ENCODE peak calls at places on chromosomes 2 and 18, in ten cellular contexts. One of them, this sample, is unnamed.

GRCh38 chr2:71071681-71072398 is 3.4 kb downstream of the NAGK start:
- DNase-seq in neural progenitor cell: no peak
- DNase-seq in mammary epithelial cell: peak; percentile 40
- DNase-seq in neuronal stem cell: no peak
- DNase-seq in IMR-90: no peak
- DNase-seq in astrocyte: no peak
- DNase-seq in mesenchymal stem cell: no peak
- DNase-seq in SK-N-SH: no peak
- DNase-seq in kidney: no peak
- DNase-seq in mesendoderm: no peak
- DNase-seq in this sample: peak; percentile 91

GRCh38 chr2:150020221-150020620 is 432.6 kb upstream of the MMADHC start:
- DNase-seq in mammary epithelial cell: no peak
- DNase-seq in mesendoderm: no peak
- DNase-seq in IMR-90: no peak
- DNase-seq in neuronal stem cell: no peak
- DNase-seq in kidney: no peak
- DNase-seq in mesenchymal stem cell: no peak
- DNase-seq in neural progenitor cell: no peak
- DNase-seq in SK-N-SH: no peak
- DNase-seq in astrocyte: no peak
- DNase-seq in this sample: no peak

GRCh38 chr2:85468096-85468703 is 49.7 kb downstream of the SH2D6 start:
- DNase-seq in mammary epithelial cell: no peak
- DNase-seq in neural progenitor cell: no peak
- DNase-seq in mesenchymal stem cell: no peak
- DNase-seq in IMR-90: no peak
- DNase-seq in neuronal stem cell: no peak
- DNase-seq in astrocyte: no peak
- DNase-seq in SK-N-SH: no peak
- DNase-seq in kidney: no peak
- DNase-seq in mesendoderm: no peak
- DNase-seq in this sample: no peak

GRCh38 chr2:216555274-216555673 is 56.6 kb downstream of the RPL37A start:
- DNase-seq in astrocyte: peak; percentile 33
- DNase-seq in mesendoderm: no peak
- DNase-seq in neural progenitor cell: no peak
- DNase-seq in kidney: peak; percentile 73
- DNase-seq in mammary epithelial cell: peak; percentile 53
- DNase-seq in neuronal stem cell: no peak
- DNase-seq in IMR-90: no peak
- DNase-seq in SK-N-SH: no peak
- DNase-seq in mesenchymal stem cell: no peak
- DNase-seq in this sample: peak; percentile 63

GRCh38 chr18:9720327-9720726 is 12.2 kb downstream of the RAB31 start:
- DNase-seq in neural progenitor cell: no peak
- DNase-seq in astrocyte: no peak
- DNase-seq in SK-N-SH: no peak
- DNase-seq in kidney: no peak
- DNase-seq in mesenchymal stem cell: no peak
- DNase-seq in mammary epithelial cell: no peak
- DNase-seq in IMR-90: no peak
- DNase-seq in neuronal stem cell: no peak
- DNase-seq in mesendoderm: no peak
- DNase-seq in this sample: no peak

GRCh38 chr2:11907178-11907577 is 160.7 kb downstream of the LPIN1 start:
- DNase-seq in astrocyte: no peak
- DNase-seq in neuronal stem cell: no peak
- DNase-seq in mammary epithelial cell: no peak
- DNase-seq in kidney: no peak
- DNase-seq in mesenchymal stem cell: no peak
- DNase-seq in mesendoderm: no peak
- DNase-seq in IMR-90: no peak
- DNase-seq in neural progenitor cell: no peak
- DNase-seq in SK-N-SH: no peak
- DNase-seq in this sample: no peak

GRCh38 chr2:95383635-95384027 is 18.9 kb upstream of the FAHD2A start:
- DNase-seq in IMR-90: no peak
- DNase-seq in kidney: no peak
- DNase-seq in astrocyte: no peak
- DNase-seq in mammary epithelial cell: no peak
- DNase-seq in SK-N-SH: no peak
- DNase-seq in mesenchymal stem cell: no peak
- DNase-seq in neural progenitor cell: no peak
- DNase-seq in mesendoderm: no peak
- DNase-seq in neuronal stem cell: no peak
- DNase-seq in this sample: no peak

GRCh38 chr2:11701206-11701605 is 31.2 kb upstream of the NTSR2 start:
- DNase-seq in mesendoderm: no peak
- DNase-seq in neuronal stem cell: no peak
- DNase-seq in SK-N-SH: no peak
- DNase-seq in mammary epithelial cell: no peak
- DNase-seq in IMR-90: no peak
- DNase-seq in astrocyte: no peak
- DNase-seq in mesenchymal stem cell: no peak
- DNase-seq in kidney: no peak
- DNase-seq in neural progenitor cell: no peak
- DNase-seq in this sample: no peak

GRCh38 chr2:240919161-240919781 is 13.1 kb downstream of the CROCC2 start:
- DNase-seq in neuronal stem cell: no peak
- DNase-seq in astrocyte: no peak
- DNase-seq in mammary epithelial cell: no peak
- DNase-seq in neural progenitor cell: no peak
- DNase-seq in mesendoderm: no peak
- DNase-seq in mesenchymal stem cell: no peak
- DNase-seq in SK-N-SH: peak; percentile 34
- DNase-seq in IMR-90: no peak
- DNase-seq in kidney: peak; percentile 68
- DNase-seq in this sample: no peak

GRCh38 chr2:240919786-240920782 is 13.9 kb downstream of the CROCC2 start:
- DNase-seq in kidney: peak; percentile 64
- DNase-seq in IMR-90: no peak
- DNase-seq in neuronal stem cell: no peak
- DNase-seq in neural progenitor cell: no peak
- DNase-seq in mammary epithelial cell: no peak
- DNase-seq in astrocyte: no peak
- DNase-seq in mesendoderm: no peak
- DNase-seq in mesenchymal stem cell: no peak
- DNase-seq in SK-N-SH: peak; percentile 21
- DNase-seq in this sample: no peak

GRCh38 chr2:240922234-240922981 is 16.3 kb downstream of the CROCC2 start:
- DNase-seq in mammary epithelial cell: no peak
- DNase-seq in neuronal stem cell: no peak
- DNase-seq in astrocyte: no peak
- DNase-seq in mesenchymal stem cell: no peak
- DNase-seq in neural progenitor cell: no peak
- DNase-seq in mesendoderm: no peak
- DNase-seq in SK-N-SH: peak; percentile 30
- DNase-seq in IMR-90: no peak
- DNase-seq in kidney: peak; percentile 64
- DNase-seq in this sample: no peak

GRCh38 chr2:240921319-240922233 is 15.4 kb downstream of the CROCC2 start:
- DNase-seq in neuronal stem cell: no peak
- DNase-seq in IMR-90: peak; percentile 96
- DNase-seq in SK-N-SH: peak; percentile 25
- DNase-seq in mesendoderm: no peak
- DNase-seq in astrocyte: peak; percentile 96
- DNase-seq in neural progenitor cell: no peak
- DNase-seq in mesenchymal stem cell: peak; percentile 82
- DNase-seq in kidney: peak; percentile 75
- DNase-seq in mammary epithelial cell: peak; percentile 80
- DNase-seq in this sample: peak; percentile 71

GRCh38 chr2:240920783-240921231 is 14.7 kb downstream of the CROCC2 start:
- DNase-seq in SK-N-SH: peak; percentile 11
- DNase-seq in mesenchymal stem cell: no peak
- DNase-seq in IMR-90: no peak
- DNase-seq in mesendoderm: no peak
- DNase-seq in neuronal stem cell: no peak
- DNase-seq in neural progenitor cell: no peak
- DNase-seq in mammary epithelial cell: no peak
- DNase-seq in kidney: peak; percentile 58
- DNase-seq in astrocyte: no peak
- DNase-seq in this sample: no peak
- H3K4me1 ChIP-seq in SK-N-SH: peaks cover 7% of the 10 kb centered on the region
- H3K4me1 ChIP-seq in mesenchymal stem cell: peaks cover 44% of the 10 kb centered on the region
- H3K4me1 ChIP-seq in IMR-90: peaks cover 38% of the 10 kb centered on the region
- H3K4me1 ChIP-seq in mesendoderm: no peaks in the 10 kb centered on the region
- H3K4me1 ChIP-seq in neuronal stem cell: peaks cover 8% of the 10 kb centered on the region
- H3K4me1 ChIP-seq in neural progenitor cell: peaks cover 8% of the 10 kb centered on the region
- H3K4me1 ChIP-seq in mammary epithelial cell: peaks cover 22% of the 10 kb centered on the region
- H3K4me1 ChIP-seq in kidney: no peaks in the 10 kb centered on the region
- H3K4me1 ChIP-seq in astrocyte: peaks cover 33% of the 10 kb centered on the region
- H3K4me1 ChIP-seq in this sample: peaks cover 12% of the 10 kb centered on the region

DNA sequence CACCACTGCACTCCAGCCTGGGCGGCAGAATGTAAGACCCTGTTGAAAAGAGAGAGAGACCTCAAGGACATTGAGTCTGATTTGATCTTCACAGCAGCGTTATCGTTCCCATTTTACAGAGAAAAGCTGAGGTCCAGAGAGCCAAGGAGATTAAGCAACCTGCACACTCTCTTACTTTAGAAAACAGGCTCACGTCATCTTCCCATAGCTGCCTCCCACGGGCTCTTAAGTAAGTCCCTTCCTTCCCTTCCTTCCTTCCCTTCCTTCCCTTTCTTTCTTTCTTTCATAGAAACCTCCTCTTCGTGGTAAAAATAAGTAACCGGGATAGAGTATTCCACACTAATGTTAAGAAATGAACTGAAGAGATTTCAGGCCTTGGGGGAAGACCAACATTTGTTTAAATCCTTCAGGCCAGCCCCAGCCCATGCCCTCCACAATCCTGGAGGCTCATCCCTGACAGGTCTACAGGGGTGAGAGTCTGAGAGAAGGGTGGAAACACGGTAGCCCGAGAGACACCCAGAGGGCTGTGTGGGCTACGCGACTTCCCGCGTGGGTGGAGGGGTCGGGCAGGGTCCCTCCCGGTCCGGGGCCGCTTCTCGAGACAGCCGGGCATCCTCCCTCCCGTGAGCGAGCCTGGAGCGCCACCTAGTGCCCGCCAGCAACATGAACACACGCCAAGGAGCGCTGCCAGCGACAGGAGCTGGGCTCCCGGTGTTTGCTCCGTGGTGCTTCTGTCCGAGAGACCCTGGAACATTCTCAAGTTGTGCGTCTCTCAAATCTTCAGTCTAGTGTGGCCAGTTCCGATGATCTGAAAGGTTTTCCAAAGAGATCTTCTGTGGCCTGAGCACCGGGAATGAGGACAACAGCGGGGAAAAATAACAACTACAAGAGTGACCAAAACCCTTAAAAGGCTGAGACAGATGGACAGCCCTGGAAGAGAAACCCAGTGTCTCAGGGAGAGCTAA is 160.3 kb downstream of the INO80D start:
- DNase-seq in mesendoderm: peak; percentile 73
- DNase-seq in kidney: peak; percentile 91
- DNase-seq in neuronal stem cell: peak; percentile 77
- DNase-seq in mammary epithelial cell: peak; percentile 48
- DNase-seq in mesenchymal stem cell: peak; percentile 66
- DNase-seq in SK-N-SH: peak; percentile 88
- DNase-seq in astrocyte: peak; percentile 21
- DNase-seq in IMR-90: peak; percentile 51
- DNase-seq in neural progenitor cell: peak; percentile 87
- DNase-seq in this sample: peak; percentile 75
- H3K27ac ChIP-seq in mesendoderm: no peak overlapping the region
- H3K27ac ChIP-seq in kidney: no peak overlapping the region
- H3K27ac ChIP-seq in neuronal stem cell: no peak overlapping the region
- H3K27ac ChIP-seq in mammary epithelial cell: no peak overlapping the region
- H3K27ac ChIP-seq in mesenchymal stem cell: no peak overlapping the region
- H3K27ac ChIP-seq in SK-N-SH: no peak overlapping the region
- H3K27ac ChIP-seq in astrocyte: no peak overlapping the region
- H3K27ac ChIP-seq in IMR-90: no peak overlapping the region
- H3K27ac ChIP-seq in neural progenitor cell: no peak overlapping the region
- H3K27ac ChIP-seq in this sample: no peak overlapping the region

GRCh38 chr2:160402498-160402897 is 91.1 kb downstream of the RBMS1 start:
- DNase-seq in mesendoderm: no peak
- DNase-seq in mammary epithelial cell: no peak
- DNase-seq in SK-N-SH: no peak
- DNase-seq in mesenchymal stem cell: peak; percentile 71
- DNase-seq in IMR-90: no peak
- DNase-seq in neural progenitor cell: no peak
- DNase-seq in astrocyte: no peak
- DNase-seq in kidney: no peak
- DNase-seq in neuronal stem cell: no peak
- DNase-seq in this sample: no peak

GRCh38 chr2:160399880-160400279 is 93.7 kb downstream of the RBMS1 start:
- DNase-seq in IMR-90: no peak
- DNase-seq in neural progenitor cell: peak; percentile 13
- DNase-seq in neuronal stem cell: no peak
- DNase-seq in SK-N-SH: no peak
- DNase-seq in astrocyte: no peak
- DNase-seq in kidney: no peak
- DNase-seq in mammary epithelial cell: no peak
- DNase-seq in mesenchymal stem cell: no peak
- DNase-seq in mesendoderm: no peak
- DNase-seq in this sample: no peak

GRCh38 chr2:160405077-160405865 is 88.3 kb downstream of the RBMS1 start:
- DNase-seq in astrocyte: no peak
- DNase-seq in neural progenitor cell: peak; percentile 88
- DNase-seq in neuronal stem cell: peak; percentile 76
- DNase-seq in mesenchymal stem cell: no peak
- DNase-seq in SK-N-SH: no peak
- DNase-seq in mammary epithelial cell: no peak
- DNase-seq in IMR-90: no peak
- DNase-seq in mesendoderm: peak; percentile 71
- DNase-seq in kidney: no peak
- DNase-seq in this sample: no peak

GRCh38 chr2:160402997-160403979 is 90.3 kb downstream of the RBMS1 start:
- DNase-seq in neuronal stem cell: no peak
- DNase-seq in kidney: no peak
- DNase-seq in SK-N-SH: no peak
- DNase-seq in mesenchymal stem cell: peak; percentile 78
- DNase-seq in astrocyte: peak; percentile 79
- DNase-seq in IMR-90: peak; percentile 68
- DNase-seq in mesendoderm: peak; percentile 80
- DNase-seq in mammary epithelial cell: peak; percentile 71
- DNase-seq in neural progenitor cell: peak; percentile 57
- DNase-seq in this sample: no peak

DNA sequence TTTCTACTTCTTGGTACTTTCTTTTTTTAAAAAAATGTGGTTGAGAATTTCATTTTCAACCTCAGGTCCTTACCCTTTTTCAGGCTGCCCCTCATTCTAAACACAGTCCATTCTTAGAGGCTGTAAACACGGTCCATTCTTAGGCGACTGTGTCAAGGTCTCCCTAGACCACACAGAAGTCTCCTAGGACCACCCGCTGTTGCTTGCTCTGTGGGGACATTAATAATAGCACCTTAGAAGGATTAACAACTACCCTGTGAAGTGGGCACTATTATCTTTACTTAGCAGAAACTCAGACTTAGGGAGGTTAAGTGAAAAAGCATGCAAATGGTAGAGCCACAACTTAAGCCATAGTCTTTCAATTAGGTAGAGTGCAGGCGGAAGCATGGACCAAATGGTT is 91.7 kb downstream of the RBMS1 start:
- DNase-seq in mammary epithelial cell: no peak
- DNase-seq in astrocyte: no peak
- DNase-seq in neuronal stem cell: no peak
- DNase-seq in neural progenitor cell: peak; percentile 19
- DNase-seq in kidney: no peak
- DNase-seq in mesendoderm: peak; percentile 66
- DNase-seq in mesenchymal stem cell: no peak
- DNase-seq in IMR-90: no peak
- DNase-seq in SK-N-SH: no peak
- DNase-seq in this sample: no peak
- H3K9ac ChIP-seq in mammary epithelial cell: no peak overlapping the region
- H3K9ac ChIP-seq in astrocyte: no peak overlapping the region
- H3K9ac ChIP-seq in neuronal stem cell: no peak overlapping the region
- H3K9ac ChIP-seq in neural progenitor cell: no peak overlapping the region
- H3K9ac ChIP-seq in kidney: no peak overlapping the region
- H3K9ac ChIP-seq in mesendoderm: no peak overlapping the region
- H3K9ac ChIP-seq in mesenchymal stem cell: peak overlapping the region; percentile 98
- H3K9ac ChIP-seq in IMR-90: no peak overlapping the region
- H3K9ac ChIP-seq in SK-N-SH: no peak overlapping the region
- H3K9ac ChIP-seq in this sample: no peak overlapping the region

DNA sequence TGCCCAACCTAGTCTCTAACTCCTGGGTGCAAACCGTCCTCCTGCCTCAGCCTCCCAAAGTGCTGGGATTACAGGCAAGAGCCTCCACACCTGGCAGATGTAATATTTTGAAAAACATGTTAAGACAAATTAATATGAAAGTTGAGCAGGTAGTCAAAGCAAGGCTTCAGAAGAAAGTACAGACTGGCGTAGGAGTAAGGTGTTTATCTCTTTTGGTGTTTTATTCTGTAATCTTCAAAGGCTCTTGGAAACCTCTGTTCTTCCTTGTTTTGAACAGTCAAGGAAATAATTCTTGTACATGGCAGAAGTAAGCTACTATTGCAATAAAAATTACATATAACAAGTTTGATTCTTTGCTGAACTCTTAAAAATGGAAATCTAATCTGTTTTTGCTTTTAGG is 5.3 kb downstream of the RNF138 start:
- DNase-seq in neural progenitor cell: no peak
- DNase-seq in astrocyte: no peak
- DNase-seq in mesendoderm: no peak
- DNase-seq in neuronal stem cell: no peak
- DNase-seq in SK-N-SH: no peak
- DNase-seq in mammary epithelial cell: no peak
- DNase-seq in mesenchymal stem cell: no peak
- DNase-seq in IMR-90: no peak
- DNase-seq in kidney: no peak
- DNase-seq in this sample: no peak
- H3K4me1 ChIP-seq in neural progenitor cell: peaks cover 14% of the 10 kb centered on the region
- H3K4me1 ChIP-seq in astrocyte: no peaks in the 10 kb centered on the region
- H3K4me1 ChIP-seq in mesendoderm: peaks cover 3% of the 10 kb centered on the region
- H3K4me1 ChIP-seq in neuronal stem cell: peaks cover 2% of the 10 kb centered on the region
- H3K4me1 ChIP-seq in SK-N-SH: peaks cover 5% of the 10 kb centered on the region
- H3K4me1 ChIP-seq in mammary epithelial cell: peaks cover 9% of the 10 kb centered on the region
- H3K4me1 ChIP-seq in mesenchymal stem cell: peaks cover 5% of the 10 kb centered on the region
- H3K4me1 ChIP-seq in IMR-90: no peaks in the 10 kb centered on the region
- H3K4me1 ChIP-seq in kidney: peaks cover 7% of the 10 kb centered on the region
- H3K4me1 ChIP-seq in this sample: no peaks in the 10 kb centered on the region

This sample was measured in PC-3.